ENCODE peak calls at places on chromosome 9, in eight cellular contexts. V, W, G, A, L, K, Z and T are unnamed samples.

GRCh38 chr9:84297162-84297821 is 43.3 kb downstream of the SLC28A3 start:
- DNase-seq in V (no peak), W (no peak), G (no peak), A (no peak), L (no peak), K (no peak), Z (no peak), T (no peak)

GRCh38 chr9:38423273-38423938 is 848 bp downstream of the IGFBPL1 start:
- DNase-seq in V (no peak), W (no peak), G (no peak), A (no peak), L (no peak), K (no peak), Z (peak), T (no peak)

GRCh38 chr9:114117614-114117995 is 18.5 kb upstream of the KIF12 start:
- DNase-seq in V (no peak), W (no peak), G (no peak), A (no peak), L (no peak), K (no peak), Z (no peak), T (no peak)

GRCh38 chr9:112744177-112744576 is 6.4 kb upstream of the SNX30 start:
- DNase-seq in V (no peak), W (no peak), G (no peak), A (no peak), L (no peak), K (no peak), Z (no peak), T (no peak)

GRCh38 chr9:85521331-85522197 is 220.2 kb downstream of the AGTPBP1 start:
- DNase-seq in V (no peak), W (no peak), G (no peak), A (no peak), L (no peak), K (no peak), Z (peak), T (no peak)

GRCh38 chr9:99259231-99259918 is 37.3 kb downstream of the SEC61B start:
- DNase-seq in V (no peak), W (no peak), G (peak), A (peak), L (peak), K (no peak), Z (peak), T (peak)

GRCh38 chr9:86946712-86947145 is 577 bp downstream of the GAS1 start:
- DNase-seq in V (peak), W (peak), G (peak), A (peak), L (peak), K (peak), Z (no peak), T (no peak)

GRCh38 chr9:94909250-94909894 is 182.9 kb downstream of the AOPEP start:
- DNase-seq in V (no peak), W (peak), G (no peak), A (no peak), L (no peak), K (no peak), Z (peak), T (no peak)

GRCh38 chr9:113523421-113524141 is 60.1 kb downstream of the RGS3 start:
- DNase-seq in V (peak), W (no peak), G (peak), A (peak), L (peak), K (peak), Z (no peak), T (no peak)

GRCh38 chr9:37271679-37272078 is 150.8 kb upstream of the GRHPR start:
- DNase-seq in V (no peak), W (no peak), G (no peak), A (no peak), L (no peak), K (no peak), Z (no peak), T (no peak)

GRCh38 chr9:82436480-82436879 is 447.9 kb downstream of the SPATA31D1 start:
- DNase-seq in V (no peak), W (no peak), G (no peak), A (no peak), L (no peak), K (no peak), Z (no peak), T (no peak)

GRCh38 chr9:70589571-70590263 is 175.3 kb upstream of the KLF9 start:
- DNase-seq in V (no peak), W (no peak), G (no peak), A (no peak), L (peak), K (no peak), Z (no peak), T (no peak)